ENCODE peak calls at places on chromosomes 6 and 20, in eight cellular contexts. G, K, W, P, T, X, R and H are unnamed samples.

GRCh38 chr6:14748679-14749078 is 497.2 kb upstream of the JARID2 start:
- DNase-seq in G (no peak), K (no peak), W (no peak), P (no peak), T (peak; percentile 39), X (no peak), R (no peak), H (no peak)

GRCh38 chr6:55925292-55925691 is 49.9 kb upstream of the BMP5 start:
- DNase-seq in G (no peak), K (no peak), W (no peak), P (peak; percentile 45), T (no peak), X (no peak), R (no peak), H (peak; percentile 78)

GRCh38 chr6:88165877-88166492 is at the start of gene CNR1:
- DNase-seq in G (peak; percentile 35), K (peak; percentile 52), W (no peak), P (no peak), T (peak; percentile 74), X (peak; percentile 39), R (no peak), H (no peak)

GRCh38 chr20:32527447-32528055 is 57.6 kb downstream of the NOL4L start:
- DNase-seq in G (no peak), K (no peak), W (no peak), P (no peak), T (no peak), X (peak; percentile 82), R (no peak), H (no peak)

GRCh38 chr6:88492824-88493223 is 326.7 kb upstream of the CNR1 start:
- DNase-seq in G (no peak), K (no peak), W (no peak), P (peak; percentile 22), T (no peak), X (peak; percentile 13), R (no peak), H (peak; percentile 46)

GRCh38 chr6:151313060-151313459 is 73.3 kb downstream of the AKAP12 start:
- DNase-seq in G (no peak), K (no peak), W (no peak), P (no peak), T (no peak), X (no peak), R (no peak), H (no peak)

GRCh38 chr6:30441171-30441570 is 48.1 kb upstream of the HLA-E start:
- DNase-seq in G (no peak), K (no peak), W (no peak), P (no peak), T (no peak), X (no peak), R (no peak), H (peak; percentile 71)

GRCh38 chr6:28525496-28526039 is at the start of gene GPX5:
- DNase-seq in G (no peak), K (no peak), W (no peak), P (no peak), T (no peak), X (no peak), R (no peak), H (no peak)

GRCh38 chr6:45436544-45437440 is 59.1 kb upstream of the SUPT3H start:
- DNase-seq in G (no peak), K (no peak), W (no peak), P (no peak), T (peak; percentile 36), X (no peak), R (no peak), H (peak; percentile 78)

GRCh38 chr6:78746457-78746856 is 120.9 kb upstream of the IRAK1BP1 start:
- DNase-seq in G (no peak), K (no peak), W (no peak), P (no peak), T (no peak), X (no peak), R (no peak), H (no peak)

GRCh38 chr20:10316582-10316981 is 98.0 kb downstream of the SNAP25 start:
- DNase-seq in G (no peak), K (no peak), W (no peak), P (peak; percentile 22), T (no peak), X (no peak), R (no peak), H (peak; percentile 46)

GRCh38 chr6:158188591-158188990 is 20.4 kb downstream of the GTF2H5 start:
- DNase-seq in G (no peak), K (no peak), W (no peak), P (no peak), T (no peak), X (no peak), R (no peak), H (no peak)

GRCh38 chr6:45563902-45564301 is 186.2 kb upstream of the SUPT3H start:
- DNase-seq in G (no peak), K (no peak), W (no peak), P (no peak), T (no peak), X (no peak), R (no peak), H (no peak)

GRCh38 chr6:27726620-27727023 is 185.6 kb downstream of the OR2B2 start:
- DNase-seq in G (no peak), K (no peak), W (no peak), P (peak; percentile 44), T (no peak), X (no peak), R (no peak), H (peak; percentile 21)

GRCh38 chr6:154909821-154910220 is 85.3 kb upstream of the TIAM2 start:
- DNase-seq in G (no peak), K (no peak), W (no peak), P (no peak), T (no peak), X (no peak), R (no peak), H (no peak)

DNA sequence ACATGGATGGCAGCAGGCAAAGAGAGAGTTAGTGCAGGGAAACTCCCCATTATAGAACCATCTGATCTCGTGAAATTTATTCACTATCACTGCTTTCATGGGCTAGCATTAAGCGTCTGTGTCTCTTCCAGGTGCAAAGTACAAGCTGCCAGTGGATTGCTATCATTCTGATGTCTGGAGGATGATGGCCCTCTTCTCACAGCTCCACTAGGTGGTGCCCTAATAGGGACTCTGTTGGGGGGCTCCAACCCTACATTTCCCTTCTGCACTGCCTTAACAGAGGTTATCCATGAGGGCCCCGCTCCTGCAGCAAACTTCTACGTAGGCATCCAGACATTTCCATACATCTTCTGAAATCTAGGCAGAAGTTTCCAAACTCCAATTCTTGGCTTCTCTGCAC is 347.8 kb upstream of the HS3ST5 start:
- DNase-seq in G (no peak), K (no peak), W (no peak), P (no peak), T (no peak), X (peak; percentile 14), R (no peak), H (no peak)
- TF ChIP-seq CTCF in G (no peak), K (no peak), W (no peak), P (peak; percentile 22), T (no peak), X (peak; percentile 48), R (no peak), H (no peak)

GRCh38 chr20:53748176-53748575 is 154.5 kb upstream of the ZNF217 start:
- DNase-seq in G (no peak), K (no peak), W (no peak), P (no peak), T (no peak), X (no peak), R (no peak), H (peak; percentile 40)

GRCh38 chr20:53750827-53751393 is 157.3 kb upstream of the ZNF217 start:
- DNase-seq in G (no peak), K (peak; percentile 25), W (no peak), P (no peak), T (no peak), X (peak; percentile 89), R (no peak), H (no peak)

GRCh38 chr20:53751394-53752368 is 158.0 kb upstream of the ZNF217 start:
- DNase-seq in G (no peak), K (peak; percentile 24), W (no peak), P (no peak), T (no peak), X (no peak), R (no peak), H (no peak)

GRCh38 chr20:53748821-53749402 is 155.3 kb upstream of the ZNF217 start:
- DNase-seq in G (no peak), K (no peak), W (no peak), P (no peak), T (no peak), X (no peak), R (no peak), H (peak; percentile 15)

GRCh38 chr20:53749499-53749898 is 155.9 kb upstream of the ZNF217 start:
- DNase-seq in G (no peak), K (no peak), W (no peak), P (no peak), T (no peak), X (no peak), R (no peak), H (no peak)
- TF ChIP-seq CTCF in G (no peak), K (no peak), W (no peak), P (no peak), T (no peak), X (no peak), R (no peak), H (no peak)

GRCh38 chr6:166775180-166775922 is 148.3 kb upstream of the RPS6KA2 start:
- DNase-seq in G (no peak), K (peak; percentile 65), W (peak; percentile 58), P (peak; percentile 51), T (peak; percentile 87), X (peak; percentile 62), R (no peak), H (peak; percentile 82)
- TF ChIP-seq CTCF in G (peak; percentile 83), K (no peak), W (peak; percentile 82), P (peak; percentile 83), T (peak; percentile 72), X (peak; percentile 90), R (peak; percentile 45), H (peak; percentile 58)

GRCh38 chr6:32096087-32096393 is 13.1 kb downstream of the TNXB start:
- DNase-seq in G (no peak), K (no peak), W (no peak), P (no peak), T (no peak), X (no peak), R (no peak), H (no peak)

GRCh38 chr6:32096394-32097258 is 12.5 kb downstream of the TNXB start:
- DNase-seq in G (no peak), K (no peak), W (no peak), P (no peak), T (no peak), X (peak; percentile 26), R (no peak), H (no peak)

GRCh38 chr6:32092760-32093497 is 16.2 kb downstream of the TNXB start:
- DNase-seq in G (no peak), K (no peak), W (no peak), P (no peak), T (no peak), X (no peak), R (no peak), H (no peak)

DNA sequence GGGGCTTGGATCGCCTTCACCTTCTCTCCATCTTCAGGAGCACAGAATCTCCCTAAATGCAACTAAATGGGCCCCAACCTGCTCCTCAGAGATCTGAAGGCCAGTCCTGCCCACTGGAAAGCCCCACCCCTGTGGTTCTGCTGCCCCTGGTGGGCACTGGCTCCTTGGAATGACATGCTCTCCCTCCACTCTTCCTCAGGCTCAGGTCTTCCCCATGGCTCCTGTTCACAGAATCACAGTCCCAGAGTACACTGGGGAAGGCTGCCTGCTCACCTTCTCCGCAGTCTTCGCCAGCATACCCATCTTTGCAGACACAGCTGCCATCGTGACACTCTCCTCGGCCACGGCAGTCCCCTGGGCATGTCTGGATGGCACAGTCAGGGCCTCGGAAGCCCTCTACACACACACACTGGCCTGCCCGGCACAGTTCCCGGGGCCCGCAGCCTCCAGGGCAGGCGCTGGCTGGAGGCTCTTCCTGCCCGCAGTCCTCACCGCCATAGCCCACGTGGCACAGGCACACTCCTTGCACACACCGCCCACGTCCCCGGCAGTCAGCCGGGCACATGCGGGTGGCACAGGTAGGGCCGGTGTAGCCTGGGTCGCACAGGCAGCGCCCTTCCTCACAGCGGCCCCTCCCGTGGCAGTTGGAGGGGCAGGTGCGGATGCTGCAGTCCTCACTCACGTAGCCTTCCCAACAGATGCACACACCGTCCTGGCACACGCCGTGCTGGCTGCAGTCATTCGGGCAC is 13.6 kb downstream of the TNXB start:
- DNase-seq in G (no peak), K (no peak), W (no peak), P (no peak), T (no peak), X (no peak), R (no peak), H (no peak)
- TF ChIP-seq CTCF in G (no peak), K (no peak), W (no peak), P (peak; percentile 39), T (no peak), X (no peak), R (no peak), H (no peak)